ENCODE peak calls at places on chromosome 2, in four cellular contexts. A, G, Q and D are unnamed samples.

GRCh38 chr2:228318218-228318617 is 136.7 kb upstream of the SPHKAP start:
- DNase-seq in A (no peak), G (no peak), Q (no peak), D (no peak)

GRCh38 chr2:27640722-27641245 is 11.9 kb downstream of the GPN1 start:
- DNase-seq in A (no peak), G (no peak), Q (no peak), D (no peak)

GRCh38 chr2:28398101-28398834 is 5.6 kb downstream of the FOSL2 start:
- DNase-seq in A (no peak), G (peak), Q (peak), D (no peak)

GRCh38 chr2:65204461-65205230 is 23.0 kb upstream of the ACTR2 start:
- DNase-seq in A (no peak), G (no peak), Q (no peak), D (no peak)

GRCh38 chr2:2663401-2664036 is 332.4 kb upstream of the MYT1L start:
- DNase-seq in A (no peak), G (no peak), Q (no peak), D (no peak)

GRCh38 chr2:160373263-160374019 is 120.2 kb downstream of the RBMS1 start:
- DNase-seq in A (no peak), G (no peak), Q (no peak), D (no peak)

GRCh38 chr2:121489284-121489683 is 41.4 kb upstream of the RNU4ATAC start:
- DNase-seq in A (no peak), G (no peak), Q (no peak), D (no peak)

GRCh38 chr2:209974566-209974965 is 27.9 kb upstream of the RPE start:
- DNase-seq in A (no peak), G (no peak), Q (no peak), D (no peak)

GRCh38 chr2:144361742-144362141 is 158.2 kb downstream of the ZEB2 start:
- DNase-seq in A (no peak), G (no peak), Q (no peak), D (no peak)

GRCh38 chr2:159807183-159808037 is 9.4 kb upstream of the CD302 start:
- DNase-seq in A (no peak), G (peak), Q (no peak), D (no peak)

GRCh38 chr2:122634261-122634660 is 878.8 kb downstream of the TSN start:
- DNase-seq in A (no peak), G (peak), Q (no peak), D (no peak)

GRCh38 chr2:100981011-100981410 is 21.1 kb upstream of the RPL31 start:
- DNase-seq in A (no peak), G (no peak), Q (no peak), D (no peak)

GRCh38 chr2:167186465-167186864 is 298.2 kb downstream of the XIRP2 start:
- DNase-seq in A (no peak), G (no peak), Q (no peak), D (no peak)

GRCh38 chr2:225597911-225598310 is 198.4 kb downstream of the NYAP2 start:
- DNase-seq in A (no peak), G (no peak), Q (no peak), D (no peak)

GRCh38 chr2:140882671-140883620 is 1247.9 kb downstream of the LRP1B start:
- DNase-seq in A (no peak), G (peak), Q (no peak), D (no peak)

GRCh38 chr2:222655748-222656543 is at the start of gene FARSB:
- DNase-seq in A (peak), G (peak), Q (peak), D (peak)

GRCh38 chr2:3377612-3378432 is at the start of gene EIPR1:
- DNase-seq in A (peak), G (peak), Q (peak), D (peak)

GRCh38 chr2:240655931-240656886 is 26.5 kb downstream of the AQP12B start:
- DNase-seq in A (no peak), G (no peak), Q (no peak), D (no peak)